ENCODE peak calls at places on chromosomes 5 and 9, in ten cellular contexts. D is heart left ventricle; Q is fibroblast of the conjunctiva; Y is H1; E is KBM-7; M is NCI-H1105 treated with DMSO at 0.1 percent for 48 hours; S is NCI-H748 treated with DMSO at 0.1 percent for 48 hours; B is mucosa of descending colon; N is stimulated activated CD8-positive, alpha-beta memory T cell treated with anti-CD3 and anti-CD28 coated beads, Interleukin-2, amount 100 ng/mL, for 1 hour; X is NCI-H1930. F is an unnamed sample.

GRCh38 chr5:68548959-68549676 is 333.6 kb downstream of the PIK3R1 start:
- DNase-seq in D (no peak), Q (no peak), Y (no peak), E (no peak), M (no peak), S (no peak), B (no peak), N (no peak), X (no peak), F (no peak)

GRCh38 chr9:115989816-115990215 is 163.8 kb upstream of the PAPPA start:
- DNase-seq in D (no peak), Q (no peak), Y (no peak), E (no peak), M (no peak), S (no peak), B (no peak), N (no peak), X (no peak), F (no peak)

GRCh38 chr9:38362912-38363588 is 29.5 kb upstream of the ALDH1B1 start:
- DNase-seq in D (peak), Q (peak), Y (no peak), E (peak), M (peak), S (peak), B (no peak), N (no peak), X (peak), F (peak)

GRCh38 chr5:82421119-82421518 is 143.0 kb upstream of the RPS23 start:
- DNase-seq in D (no peak), Q (peak), Y (no peak), E (peak), M (no peak), S (no peak), B (no peak), N (no peak), X (no peak), F (no peak)

GRCh38 chr5:116844015-116844414 is 269.4 kb upstream of the SEMA6A start:
- DNase-seq in D (no peak), Q (no peak), Y (no peak), E (no peak), M (no peak), S (no peak), B (no peak), N (no peak), X (no peak), F (no peak)

GRCh38 chr9:114386886-114387677 is 700 bp downstream of the AKNA start:
- DNase-seq in D (peak), Q (no peak), Y (no peak), E (peak), M (no peak), S (no peak), B (peak), N (no peak), X (no peak), F (no peak)

GRCh38 chr9:92970467-92970923 is 23.2 kb downstream of the FGD3 start:
- DNase-seq in D (no peak), Q (no peak), Y (peak), E (no peak), M (no peak), S (no peak), B (no peak), N (no peak), X (no peak), F (no peak)

GRCh38 chr9:136239135-136239962 is 6.3 kb downstream of the QSOX2 start:
- DNase-seq in D (no peak), Q (no peak), Y (no peak), E (no peak), M (no peak), S (no peak), B (no peak), N (no peak), X (no peak), F (peak)

GRCh38 chr9:38226491-38226951 is 157.5 kb upstream of the SHB start:
- DNase-seq in D (no peak), Q (no peak), Y (no peak), E (peak), M (peak), S (peak), B (no peak), N (no peak), X (no peak), F (peak)

GRCh38 chr5:61148516-61148915 is 13.8 kb downstream of the SMIM15 start:
- DNase-seq in D (no peak), Q (no peak), Y (no peak), E (no peak), M (no peak), S (no peak), B (no peak), N (no peak), X (no peak), F (no peak)

GRCh38 chr9:126915846-126916543 is 1.4 kb downstream of the RALGPS1 start:
- DNase-seq in D (no peak), Q (no peak), Y (no peak), E (no peak), M (peak), S (no peak), B (no peak), N (no peak), X (no peak), F (no peak)

GRCh38 chr9:20566401-20566800 is 55.9 kb downstream of the MLLT3 start:
- DNase-seq in D (no peak), Q (no peak), Y (no peak), E (no peak), M (no peak), S (peak), B (no peak), N (no peak), X (peak), F (no peak)

GRCh38 chr9:133227242-133227860 is 18.3 kb upstream of the OBP2B start:
- DNase-seq in D (no peak), Q (no peak), Y (peak), E (no peak), M (no peak), S (no peak), B (no peak), N (no peak), X (no peak), F (no peak)

GRCh38 chr5:116564322-116564721 is 10.3 kb downstream of the SEMA6A start:
- DNase-seq in D (no peak), Q (no peak), Y (no peak), E (no peak), M (no peak), S (no peak), B (no peak), N (no peak), X (no peak), F (no peak)

F was measured in NCI-H1417 treated with DMSO at 0.1 percent for 48 hours.